ENCODE peak calls at places on chromosome 20, in seven cellular contexts. B, R, L, G, C, M and K are unnamed samples.

GRCh38 chr20:37742121-37742520 is 48.3 kb downstream of the CTNNBL1 start:
- DNase-seq in R (no peak), B (no peak), C (no peak), L (no peak), M (no peak), G (no peak), K (no peak)

GRCh38 chr20:61236677-61237076 is 15.4 kb upstream of the CDH4 start:
- DNase-seq in G (no peak), B (no peak), L (no peak), R (no peak), C (no peak), M (no peak), K (no peak)

GRCh38 chr20:43514062-43514971 is 6.8 kb downstream of the L3MBTL1 start:
- DNase-seq in C (peak), L (peak), R (peak), M (peak), G (peak), B (peak), K (peak)

GRCh38 chr20:47973519-47974233 is 188.4 kb upstream of the SULF2 start:
- DNase-seq in G (no peak), M (no peak), C (peak), L (no peak), B (peak), R (no peak), K (no peak)

GRCh38 chr20:55266361-55266760 is 739.0 kb downstream of the CBLN4 start:
- DNase-seq in M (no peak), B (no peak), L (no peak), R (no peak), C (no peak), G (no peak), K (no peak)

GRCh38 chr20:23265226-23265625 is 85.4 kb upstream of the NXT1 start:
- DNase-seq in C (no peak), B (no peak), R (no peak), G (no peak), L (no peak), M (no peak), K (no peak)

GRCh38 chr20:36102809-36103596 is 51.5 kb upstream of the EPB41L1 start:
- DNase-seq in B (no peak), G (no peak), C (no peak), M (no peak), R (no peak), L (no peak), K (no peak)

GRCh38 chr20:11387189-11387754 is 530.4 kb upstream of the BTBD3 start:
- DNase-seq in B (no peak), R (no peak), C (no peak), M (no peak), L (no peak), G (no peak), K (no peak)

GRCh38 chr20:62856931-62857619 is 4.5 kb downstream of the TCFL5 start:
- DNase-seq in M (no peak), R (no peak), C (no peak), L (no peak), G (no peak), B (no peak), K (no peak)

GRCh38 chr20:41249371-41249770 is 68.2 kb downstream of the ZHX3 start:
- DNase-seq in L (no peak), C (peak), R (no peak), B (peak), M (no peak), G (no peak), K (no peak)

GRCh38 chr20:58084966-58085365 is 143.5 kb downstream of the ANKRD60 start:
- DNase-seq in M (no peak), R (no peak), L (no peak), C (no peak), B (no peak), G (no peak), K (no peak)

GRCh38 chr20:58086763-58087566 is 141.5 kb downstream of the ANKRD60 start:
- DNase-seq in G (peak), C (peak), B (no peak), L (peak), M (no peak), R (no peak), K (peak)

GRCh38 chr20:32078777-32079176 is 26.7 kb downstream of the HCK start:
- DNase-seq in L (no peak), M (no peak), G (no peak), C (no peak), R (no peak), B (no peak), K (no peak)

GRCh38 chr20:1440024-1440423 is 26.6 kb downstream of the NSFL1C start:
- DNase-seq in G (no peak), C (no peak), B (no peak), R (no peak), L (peak), M (no peak), K (peak)

GRCh38 chr20:17568972-17569471 is 853 bp upstream of the DSTN start:
- DNase-seq in R (peak), C (peak), B (peak), L (no peak), M (peak), G (peak), K (peak)

GRCh38 chr20:2798814-2799213 is 1.6 kb downstream of the CPXM1 start:
- DNase-seq in M (no peak), C (no peak), G (no peak), L (no peak), R (no peak), B (no peak), K (no peak)

GRCh38 chr20:50169329-50169823 is 15.9 kb upstream of the PEDS1 start:
- DNase-seq in G (peak), B (peak), L (peak), C (peak), M (peak), R (peak), K (peak)

GRCh38 chr20:11891081-11891826 is 26.4 kb upstream of the BTBD3 start:
- DNase-seq in L (no peak), C (peak), M (peak), R (peak), G (peak), B (peak), K (peak)

GRCh38 chr20:23200914-23201313 is 114.8 kb upstream of the CD93 start:
- DNase-seq in B (no peak), C (no peak), L (no peak), M (no peak), G (peak), R (no peak), K (no peak)

GRCh38 chr20:17610566-17611289 is 40.9 kb downstream of the DSTN start:
- DNase-seq in M (peak), G (no peak), L (no peak), B (no peak), C (no peak), R (peak), K (no peak)

GRCh38 chr20:36821964-36822437 is 48.4 kb upstream of the DSN1 start:
- DNase-seq in L (no peak), B (no peak), R (no peak), C (no peak), G (no peak), M (no peak), K (no peak)

GRCh38 chr20:44187763-44188709 is 1.0 kb upstream of the JPH2 start:
- DNase-seq in R (no peak), L (peak), B (no peak), G (no peak), M (no peak), C (no peak), K (no peak)

GRCh38 chr20:60327971-60328660 is 369.9 kb downstream of the CDH26 start:
- DNase-seq in R (no peak), L (no peak), G (no peak), C (no peak), M (no peak), B (no peak), K (no peak)

GRCh38 chr20:52494244-52494643 is 302.7 kb upstream of the ZFP64 start:
- DNase-seq in M (no peak), C (no peak), R (no peak), L (no peak), B (no peak), G (no peak), K (no peak)

GRCh38 chr20:6956574-6956973 is 189.1 kb downstream of the BMP2 start:
- DNase-seq in R (no peak), L (no peak), C (no peak), M (no peak), G (no peak), B (no peak), K (no peak)

GRCh38 chr20:51327251-51327841 is 215.2 kb downstream of the NFATC2 start:
- DNase-seq in G (no peak), B (no peak), C (no peak), L (no peak), M (no peak), R (no peak), K (no peak)

GRCh38 chr20:35306931-35307517 is 14.8 kb upstream of the FAM83C start:
- DNase-seq in L (peak), M (no peak), B (peak), G (peak), R (peak), C (peak), K (peak)

GRCh38 chr20:57555457-57556184 is 5.3 kb upstream of the PCK1 start:
- DNase-seq in M (no peak), R (no peak), L (no peak), G (no peak), C (no peak), B (no peak), K (no peak)

GRCh38 chr20:5608104-5608447 is 142.1 kb upstream of the SHLD1 start:
- DNase-seq in R (no peak), G (no peak), B (no peak), M (no peak), L (no peak), C (no peak), K (no peak)

GRCh38 chr20:24842591-24843442 is 106.3 kb upstream of the CST7 start:
- DNase-seq in G (no peak), R (no peak), M (no peak), L (peak), C (no peak), B (no peak), K (peak)

GRCh38 chr20:24316731-24317130 is 152.7 kb upstream of the SYNDIG1 start:
- DNase-seq in R (no peak), G (no peak), L (no peak), C (no peak), B (no peak), M (no peak), K (no peak)

GRCh38 chr20:57762531-57763234 is 52.9 kb upstream of the PMEPA1 start:
- DNase-seq in R (no peak), G (no peak), C (no peak), L (no peak), B (no peak), M (no peak), K (no peak)

GRCh38 chr20:21643417-21643816 is 62.0 kb upstream of the PAX1 start:
- DNase-seq in M (no peak), R (no peak), L (no peak), G (no peak), C (no peak), B (no peak), K (no peak)

GRCh38 chr20:48647873-48648272 is 179.9 kb downstream of the PREX1 start:
- DNase-seq in L (no peak), G (no peak), C (no peak), M (no peak), B (no peak), R (no peak), K (no peak)

GRCh38 chr20:9053108-9053507 is 15.8 kb upstream of the PLCB4 start:
- DNase-seq in M (no peak), R (no peak), L (no peak), B (no peak), C (no peak), G (no peak), K (no peak)

GRCh38 chr20:17648782-17649730 is 33.0 kb downstream of the RRBP1 start:
- DNase-seq in B (no peak), L (peak), M (no peak), G (no peak), C (no peak), R (peak), K (peak)

GRCh38 chr20:62805365-62805710 is 703 bp downstream of the OGFR start:
- DNase-seq in L (peak), C (no peak), G (peak), M (no peak), B (no peak), R (no peak), K (peak)

GRCh38 chr20:33062105-33062629 is 8.5 kb downstream of the BPIFB3 start:
- DNase-seq in L (no peak), M (no peak), C (no peak), B (no peak), R (no peak), G (no peak), K (no peak)

GRCh38 chr20:50144362-50144761 is 9.2 kb downstream of the PEDS1 start:
- DNase-seq in L (no peak), B (no peak), M (no peak), R (no peak), C (no peak), G (no peak), K (no peak)